ENCODE peak calls at places on chromosomes 11 and 22, in five cellular contexts. Y is amniotic stem cell, N is pons, X is NCI-H1105 treated with DMSO at 0.1 percent for 48 hours, Q is nephron progenitor cell. P is an unnamed sample.

GRCh38 chr11:12235549-12235944 is 125.2 kb downstream of the MICAL2 start:
- DNase-seq in Y (no peak), N (no peak), X (no peak), Q (no peak), P (no peak)

GRCh38 chr11:15897211-15897960 is 459.0 kb downstream of the SOX6 start:
- DNase-seq in Y (no peak), N (peak), X (no peak), Q (no peak), P (no peak)

GRCh38 chr22:35961480-35961902 is 67.1 kb downstream of the RBFOX2 start:
- DNase-seq in Y (peak), N (peak), X (peak), Q (peak), P (no peak)

GRCh38 chr11:99773646-99774045 is 752.9 kb downstream of the CNTN5 start:
- DNase-seq in Y (no peak), N (no peak), X (no peak), Q (no peak), P (no peak)

GRCh38 chr11:90594658-90595057 is 371.8 kb upstream of the CHORDC1 start:
- DNase-seq in Y (no peak), N (no peak), X (no peak), Q (no peak), P (no peak)

GRCh38 chr22:24145446-24146189 is 35.7 kb upstream of the SUSD2 start:
- DNase-seq in Y (no peak), N (no peak), X (no peak), Q (no peak), P (no peak)

GRCh38 chr22:27885977-27886842 is 32.8 kb downstream of the PITPNB start:
- DNase-seq in Y (peak), N (peak), X (peak), Q (peak), P (peak)

GRCh38 chr11:80651004-80651403 is 1210.2 kb upstream of the TENM4 start:
- DNase-seq in Y (no peak), N (no peak), X (no peak), Q (no peak), P (no peak)

GRCh38 chr11:17230867-17231851 is 23.4 kb upstream of the PIK3C2A start:
- DNase-seq in Y (no peak), N (no peak), X (no peak), Q (no peak), P (no peak)

GRCh38 chr22:38843716-38844660 is at the start of gene NPTXR:
- DNase-seq in Y (peak), N (peak), X (peak), Q (peak), P (no peak)

GRCh38 chr22:36104988-36105387 is 55.6 kb downstream of the APOL3 start:
- DNase-seq in Y (no peak), N (no peak), X (no peak), Q (no peak), P (no peak)

GRCh38 chr11:64850979-64851567 is 6.6 kb upstream of the CDC42BPG start:
- DNase-seq in Y (no peak), N (no peak), X (no peak), Q (no peak), P (no peak)

GRCh38 chr11:121634889-121635288 is 182.1 kb upstream of the SORL1-AS1 start:
- DNase-seq in Y (peak), N (no peak), X (no peak), Q (no peak), P (no peak)

GRCh38 chr11:64026575-64027213 is 9.0 kb upstream of the FLRT1 start:
- DNase-seq in Y (no peak), N (no peak), X (no peak), Q (no peak), P (no peak)

GRCh38 chr11:84476581-84476980 is 1150.6 kb downstream of the DLG2 start:
- DNase-seq in Y (no peak), N (peak), X (no peak), Q (no peak), P (no peak)

GRCh38 chr11:2095542-2095941 is 43.6 kb downstream of the IGF2 start:
- DNase-seq in Y (no peak), N (no peak), X (no peak), Q (no peak), P (no peak)

GRCh38 chr22:38733329-38734202 is 22.2 kb downstream of the SUN2 start:
- DNase-seq in Y (no peak), N (peak), X (peak), Q (peak), P (no peak)

GRCh38 chr11:93905384-93905783 is 55.0 kb upstream of the VSTM5 start:
- DNase-seq in Y (no peak), N (no peak), X (no peak), Q (no peak), P (no peak)

GRCh38 chr11:94997437-94997836 is 23.9 kb downstream of the KDM4D start:
- DNase-seq in Y (no peak), N (no peak), X (no peak), Q (no peak), P (no peak)

GRCh38 chr11:78228467-78228866 is 39.7 kb downstream of the USP35 start:
- DNase-seq in Y (peak), N (peak), X (peak), Q (no peak), P (peak)

GRCh38 chr11:31958086-31958735 is 132.7 kb upstream of the RCN1 start:
- DNase-seq in Y (no peak), N (peak), X (no peak), Q (peak), P (peak)

GRCh38 chr22:48707749-48708557 is 1119.7 kb downstream of the BRD1 start:
- DNase-seq in Y (no peak), N (no peak), X (no peak), Q (no peak), P (no peak)

GRCh38 chr22:47696776-47697175 is 934.3 kb downstream of the TBC1D22A start:
- DNase-seq in Y (no peak), N (no peak), X (no peak), Q (no peak), P (no peak)